ENCODE peak calls at places on chromosomes 4 and X, in four cellular contexts. H is neural progenitor cell, K is adrenal gland, C is dorsolateral prefrontal cortex. G is an unnamed sample.
A peak's percentile ranks its signal among the peaks of the same experiment; 100 is the strongest.

GRCh38 chrX:13334491-13334890 is 14.6 kb upstream of the ATXN3L start:
- DNase-seq in H (no peak), K (no peak), C (no peak), G (no peak)

GRCh38 chr4:92305148-92305877 is 1.5 kb downstream of the GRID2 start:
- DNase-seq in H (peak; percentile 94), K (peak; percentile 11), C (peak; percentile 82), G (no peak)

GRCh38 chrX:68186552-68187262 is 246.6 kb downstream of the OPHN1 start:
- DNase-seq in H (no peak), K (no peak), C (no peak), G (no peak)

GRCh38 chr4:183532823-183533222 is 28.0 kb downstream of the ING2 start:
- DNase-seq in H (no peak), K (no peak), C (no peak), G (no peak)

GRCh38 chr4:120156115-120156718 is 89.6 kb upstream of the MAD2L1 start:
- DNase-seq in H (peak; percentile 75), K (peak; percentile 14), C (no peak), G (peak; percentile 29)

GRCh38 chr4:19776021-19776459 is 475.7 kb upstream of the SLIT2 start:
- DNase-seq in H (peak; percentile 15), K (peak; percentile 84), C (no peak), G (peak; percentile 79)

GRCh38 chrX:138775501-138775900 is 64.0 kb upstream of the FGF13 start:
- DNase-seq in H (peak; percentile 46), K (no peak), C (no peak), G (peak; percentile 7)

GRCh38 chr4:155796031-155796430 is 37.2 kb downstream of the GUCY1B1 start:
- DNase-seq in H (peak; percentile 30), K (no peak), C (no peak), G (no peak)

GRCh38 chr4:107034982-107035710 is 967 bp downstream of the DKK2 start:
- DNase-seq in H (peak; percentile 72), K (no peak), C (peak; percentile 19), G (peak; percentile 1)

GRCh38 chr4:10087152-10087791 is 29.3 kb downstream of the WDR1 start:
- DNase-seq in H (no peak), K (no peak), C (no peak), G (no peak)

GRCh38 chrX:84729809-84730208 is 227.6 kb upstream of the HDX start:
- DNase-seq in H (peak; percentile 58), K (peak; percentile 18), C (no peak), G (no peak)

GRCh38 chr4:82994834-82995233 is 15.8 kb downstream of the LIN54 start:
- DNase-seq in H (no peak), K (no peak), C (no peak), G (no peak)

GRCh38 chrX:2423293-2423692 is 77.5 kb downstream of the DHRSX start:
- DNase-seq in H (no peak), K (no peak), C (no peak), G (no peak)

GRCh38 chrX:63426519-63426918 is 75.4 kb upstream of the SPIN4 start:
- DNase-seq in H (no peak), K (no peak), C (no peak), G (no peak)

GRCh38 chr4:1656132-1656531 is 28.0 kb downstream of the FAM53A start:
- DNase-seq in H (no peak), K (no peak), C (no peak), G (no peak)

GRCh38 chr4:1656986-1657385 is 27.1 kb downstream of the FAM53A start:
- DNase-seq in H (no peak), K (no peak), C (no peak), G (no peak)

GRCh38 chr4:1658146-1658545 is 26.0 kb downstream of the FAM53A start:
- DNase-seq in H (no peak), K (no peak), C (no peak), G (no peak)

GRCh38 chr4:1659104-1659725 is 24.9 kb downstream of the FAM53A start:
- DNase-seq in H (no peak), K (no peak), C (no peak), G (no peak)

DNA sequence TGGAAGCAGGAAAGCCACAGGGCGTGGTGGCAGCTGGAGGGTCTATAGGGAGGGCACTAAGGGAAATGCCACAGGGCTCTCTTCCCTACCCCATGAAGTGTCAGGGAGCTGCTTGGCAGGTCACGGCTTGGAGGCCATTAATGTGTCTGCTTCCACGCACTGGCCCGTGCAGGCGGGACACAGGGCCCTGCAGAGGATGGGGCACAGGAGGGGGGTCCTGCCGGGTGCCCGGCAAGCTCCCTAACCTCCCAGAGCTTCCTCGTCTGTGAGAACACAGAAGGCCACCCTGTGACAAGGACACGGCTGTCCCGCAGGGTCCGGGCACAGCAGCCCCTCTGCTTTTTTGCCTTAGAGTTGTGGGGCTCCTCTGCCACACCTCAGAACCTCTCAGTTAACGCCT is 25.5 kb downstream of the FAM53A start:
- DNase-seq in H (no peak), K (no peak), C (no peak), G (no peak)
- H3K27ac ChIP-seq in H (no peak overlapping the region), K (no peak overlapping the region), C (no peak overlapping the region), G (no peak overlapping the region)

DNA sequence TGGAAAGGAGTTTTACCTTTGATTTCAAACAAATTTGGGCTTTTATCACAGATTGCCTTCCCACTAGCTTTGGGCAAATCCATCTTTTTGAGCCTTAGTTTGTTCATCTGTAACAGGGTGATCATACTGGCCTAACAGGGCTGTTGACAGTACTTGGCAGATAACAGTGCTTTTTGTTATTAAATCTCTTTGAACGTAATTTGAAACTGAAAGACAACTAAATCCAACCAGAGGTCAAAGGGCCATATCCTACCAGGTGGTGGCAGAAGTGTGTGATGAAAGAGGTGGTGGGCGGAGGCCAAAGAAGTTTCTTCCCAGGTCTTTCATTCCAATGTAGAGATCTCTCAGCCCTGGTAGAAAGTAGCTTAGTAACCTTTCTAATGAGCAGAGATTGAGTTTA is 35.2 kb upstream of the TADA2B start:
- DNase-seq in H (no peak), K (no peak), C (no peak), G (no peak)
- TF ChIP-seq CTCF in H (no peak), K (no peak), C (no peak), G (no peak)

DNA sequence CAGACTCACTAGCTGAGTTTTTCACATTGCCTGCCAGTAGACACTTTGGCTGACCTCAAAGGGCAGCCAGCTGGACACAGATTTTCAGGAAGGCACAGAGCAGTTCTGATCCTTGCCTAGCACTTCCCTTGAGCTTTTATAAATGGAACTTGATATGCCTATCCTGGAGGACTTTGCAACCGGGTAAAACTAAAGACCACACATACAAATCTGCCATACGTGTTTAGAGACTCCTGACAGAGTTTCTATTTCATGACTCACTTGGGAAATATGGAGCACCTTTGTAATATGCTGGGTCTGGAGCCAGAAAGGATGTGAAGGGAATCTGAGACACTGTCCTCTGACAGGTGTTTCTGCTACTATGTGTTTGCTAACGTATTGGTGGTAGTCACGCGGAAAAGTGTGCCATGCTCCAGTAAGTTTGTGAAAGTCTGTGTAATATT is 56.7 kb upstream of the RASSF6 start:
- DNase-seq in H (no peak), K (peak; percentile 37), C (no peak), G (peak; percentile 85)
- H3K27ac ChIP-seq in H (no peak overlapping the region), K (no peak overlapping the region), C (no peak overlapping the region), G (no peak overlapping the region)

GRCh38 chrX:112931900-112932299 is 91.3 kb upstream of the AMOT start:
- DNase-seq in H (no peak), K (no peak), C (no peak), G (no peak)

GRCh38 chrX:112931478-112931877 is 90.8 kb upstream of the AMOT start:
- DNase-seq in H (no peak), K (no peak), C (no peak), G (no peak)

DNA sequence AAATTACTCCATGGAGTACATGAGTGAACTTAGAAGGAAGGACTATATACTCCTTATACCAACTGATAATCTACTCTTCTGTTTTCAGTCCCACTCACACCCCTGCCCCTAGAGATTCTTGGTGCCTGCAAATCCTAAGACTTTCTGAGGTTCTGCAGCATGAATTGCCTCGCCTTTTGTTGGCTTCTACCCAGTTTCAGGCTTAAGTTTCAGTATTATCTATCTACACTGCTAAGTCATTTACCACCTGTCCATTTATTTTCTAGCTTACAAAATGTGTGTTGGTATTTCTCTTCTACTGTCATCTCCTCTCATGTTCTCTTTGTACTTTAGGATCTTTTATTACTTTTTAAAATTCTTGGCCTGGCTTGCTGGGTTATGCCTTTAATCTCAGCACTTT is 94.4 kb upstream of the AMOT start:
- DNase-seq in H (no peak), K (no peak), C (no peak), G (no peak)
- TF ChIP-seq CTCF in H (no peak), K (no peak), C (no peak), G (no peak)

DNA sequence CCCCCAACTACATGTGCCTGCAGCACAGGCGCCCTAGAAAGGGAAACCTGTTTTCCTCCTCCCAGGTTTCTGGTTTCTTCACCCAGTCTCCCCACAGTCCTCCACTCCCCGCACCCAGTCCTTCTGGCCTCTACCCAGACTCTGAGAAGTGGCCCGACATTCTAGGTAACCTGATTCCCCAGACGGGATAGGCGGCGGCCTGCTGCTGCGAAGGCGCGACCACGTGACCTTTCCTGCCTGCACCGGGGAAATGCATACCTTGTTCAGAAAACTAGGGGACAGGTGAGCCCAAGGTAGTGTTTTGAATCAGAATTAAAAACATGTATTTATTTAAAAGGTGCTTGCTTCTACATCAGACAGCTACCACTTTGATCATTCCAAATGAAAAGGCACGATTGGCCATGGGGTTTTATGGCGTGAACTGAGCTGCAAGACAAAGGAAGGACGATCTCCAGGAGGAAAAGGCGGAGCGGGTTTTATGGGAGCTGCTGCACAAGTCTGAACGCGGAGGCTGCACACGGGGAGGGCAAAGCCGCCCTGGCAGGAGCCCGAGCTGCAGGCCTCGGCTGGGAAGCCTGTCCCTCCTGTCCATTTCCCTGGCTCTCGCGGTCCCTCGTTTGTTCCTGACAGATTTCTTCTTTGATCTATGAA is 150.7 kb downstream of the SPRY1 start:
- DNase-seq in H (peak; percentile 79), K (no peak), C (no peak), G (peak; percentile 28)
- H3K27ac ChIP-seq in H (no peak overlapping the region), K (no peak overlapping the region), C (no peak overlapping the region), G (peak overlapping the region; percentile 84)

GRCh38 chr4:141180991-141181760 is 39.5 kb upstream of the ZNF330 start:
- DNase-seq in H (no peak), K (no peak), C (no peak), G (peak; percentile 20)

GRCh38 chr4:141174457-141174856 is 41.2 kb upstream of the RNF150 start:
- DNase-seq in H (no peak), K (no peak), C (no peak), G (no peak)

GRCh38 chr4:141179474-141180026 is 41.1 kb upstream of the ZNF330 start:
- DNase-seq in H (no peak), K (no peak), C (no peak), G (no peak)

GRCh38 chr4:141177171-141177570 is 43.5 kb upstream of the ZNF330 start:
- DNase-seq in H (no peak), K (no peak), C (no peak), G (no peak)
- TF ChIP-seq CTCF in H (no peak), K (no peak), C (no peak), G (no peak)

G was measured in RWPE1.